ENCODE peak calls at places on chromosomes 16 and 17, in eight cellular contexts. A is left ventricle myocardium inferior, R is osteocyte, Q is GM23338, N is SK-N-SH, L is OCI-LY7, Z is GM06990, I is lower leg skin. P is an unnamed sample.

GRCh38 chr17:20989481-20989880 is 53.3 kb downstream of the USP22 start:
- DNase-seq in L (no peak), A (no peak), Q (no peak), N (no peak), R (no peak), I (no peak), Z (no peak), P (no peak)

GRCh38 chr17:72878975-72879660 is 213.4 kb downstream of the SLC39A11 start:
- DNase-seq in R (no peak), A (no peak), N (no peak), I (no peak), L (no peak), Z (no peak), Q (no peak), P (no peak)

GRCh38 chr17:63445065-63445464 is 1.0 kb downstream of the CYB561 start:
- DNase-seq in I (no peak), A (no peak), Q (no peak), Z (no peak), L (no peak), R (no peak), N (peak), P (no peak)

GRCh38 chr17:8922451-8922850 is 43.1 kb downstream of the PIK3R5 start:
- DNase-seq in Q (no peak), A (no peak), R (no peak), N (no peak), I (no peak), Z (no peak), L (no peak), P (peak)

GRCh38 chr16:22348296-22348695 is 26.1 kb downstream of the CDR2 start:
- DNase-seq in N (no peak), Z (no peak), A (no peak), R (no peak), L (no peak), I (no peak), Q (no peak), P (no peak)

GRCh38 chr17:64218066-64218465 is 45.0 kb downstream of the TEX2 start:
- DNase-seq in A (no peak), R (no peak), N (no peak), Z (peak), L (peak), Q (no peak), I (no peak), P (no peak)

GRCh38 chr17:5866978-5867377 is 203.2 kb upstream of the WSCD1 start:
- DNase-seq in Z (no peak), R (peak), I (no peak), N (no peak), A (no peak), L (no peak), Q (no peak), P (no peak)

GRCh38 chr16:31700200-31700529 is 172.5 kb downstream of the AHSP start:
- DNase-seq in N (peak), Q (no peak), Z (no peak), I (no peak), A (no peak), L (no peak), R (peak), P (no peak)

GRCh38 chr16:11409398-11409797 is 64.1 kb downstream of the RMI2 start:
- DNase-seq in R (no peak), N (no peak), A (no peak), Z (no peak), I (no peak), Q (no peak), L (no peak), P (no peak)

GRCh38 chr16:77775911-77776909 is 12.2 kb upstream of the VAT1L start:
- DNase-seq in I (no peak), A (no peak), Q (no peak), N (no peak), R (no peak), L (no peak), Z (no peak), P (no peak)

GRCh38 chr17:62790554-62790953 is 17.6 kb downstream of the MARCHF10 start:
- DNase-seq in I (no peak), Q (no peak), R (no peak), A (no peak), L (no peak), Z (no peak), N (no peak), P (no peak)

GRCh38 chr17:36601303-36602029 is at the start of gene MRM1:
- DNase-seq in Z (peak), R (peak), A (peak), L (peak), N (peak), Q (peak), I (peak), P (peak)

GRCh38 chr17:17710728-17711541 is 29.7 kb downstream of the RAI1 start:
- DNase-seq in R (no peak), A (no peak), Q (peak), L (no peak), Z (no peak), N (peak), I (no peak), P (no peak)

GRCh38 chr16:50593410-50594139 is 45.4 kb downstream of the NKD1 start:
- DNase-seq in R (no peak), L (no peak), A (no peak), I (no peak), Z (no peak), N (peak), Q (peak), P (no peak)

GRCh38 chr16:17977260-17977659 is 359.3 kb downstream of the NPIPA8 start:
- DNase-seq in A (no peak), I (no peak), L (no peak), Q (no peak), Z (no peak), N (no peak), R (no peak), P (no peak)

GRCh38 chr16:57147381-57148191 is 38.3 kb downstream of the PSME3IP1 start:
- DNase-seq in R (no peak), Q (peak), Z (no peak), L (peak), N (peak), A (no peak), I (no peak), P (no peak)

GRCh38 chr16:87924937-87925670 is 11.2 kb downstream of the CA5A start:
- DNase-seq in A (peak), I (no peak), Q (no peak), R (no peak), L (no peak), N (no peak), Z (no peak), P (no peak)
- TF ChIP-seq CTCF in A (no peak), I (no peak), Q (no peak), R (no peak), L (no peak), N (no peak), Z (no peak), P (no peak)

GRCh38 chr16:84571506-84571905 is 46.4 kb downstream of the COTL1 start:
- DNase-seq in A (no peak), Q (no peak), I (no peak), L (no peak), N (no peak), R (no peak), Z (no peak), P (no peak)
- TF ChIP-seq CTCF in A (no peak), Q (no peak), I (no peak), L (no peak), N (no peak), R (no peak), Z (no peak), P (no peak)

GRCh38 chr16:72963921-72964320 is 84.0 kb downstream of the ZFHX3 start:
- DNase-seq in L (no peak), Q (no peak), Z (no peak), N (peak), A (no peak), I (no peak), R (no peak), P (no peak)
- TF ChIP-seq CTCF in L (no peak), Q (no peak), Z (no peak), N (no peak), A (no peak), I (no peak), R (no peak), P (no peak)

DNA sequence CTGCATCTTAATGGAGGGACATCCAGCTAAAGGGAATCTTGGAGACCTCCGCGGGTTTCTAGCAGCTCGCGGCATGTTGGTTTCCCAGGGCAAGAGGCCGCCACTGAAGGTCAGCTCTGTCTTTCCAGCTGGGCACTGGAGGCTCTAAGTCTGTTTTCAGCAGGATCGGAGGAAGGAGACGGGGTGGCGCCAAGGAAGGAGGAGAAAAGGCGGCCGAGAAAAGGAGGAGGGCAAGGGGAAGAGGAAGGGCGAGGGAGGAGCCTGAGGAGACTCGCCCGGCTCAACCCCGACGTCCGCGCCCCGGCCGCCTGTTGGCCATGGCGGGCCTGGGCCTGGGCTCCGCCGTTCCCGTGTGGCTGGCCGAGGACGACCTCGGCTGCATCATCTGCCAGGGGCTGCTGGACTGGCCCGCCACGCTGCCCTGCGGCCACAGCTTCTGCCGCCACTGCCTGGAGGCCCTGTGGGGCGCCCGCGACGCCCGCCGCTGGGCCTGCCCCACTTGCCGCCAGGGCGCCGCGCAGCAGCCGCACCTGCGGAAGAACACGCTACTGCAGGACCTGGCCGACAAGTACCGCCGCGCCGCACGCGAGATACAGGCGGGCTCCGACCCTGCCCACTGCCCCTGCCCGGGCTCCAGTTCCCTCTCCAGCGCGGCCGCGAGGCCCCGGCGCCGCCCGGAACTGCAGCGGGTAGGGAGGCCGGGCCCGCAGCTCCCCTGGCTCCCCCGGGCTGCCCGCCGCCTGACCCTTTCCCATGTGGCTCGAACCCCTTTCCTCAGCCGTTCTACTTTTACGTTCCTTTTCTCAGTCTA is at the start of gene RNF135:
- DNase-seq in I (peak), Z (peak), R (peak), N (no peak), A (peak), L (no peak), Q (peak), P (peak)
- TF ChIP-seq CTCF in I (no peak), Z (no peak), R (peak), N (no peak), A (peak), L (no peak), Q (no peak), P (peak)

DNA sequence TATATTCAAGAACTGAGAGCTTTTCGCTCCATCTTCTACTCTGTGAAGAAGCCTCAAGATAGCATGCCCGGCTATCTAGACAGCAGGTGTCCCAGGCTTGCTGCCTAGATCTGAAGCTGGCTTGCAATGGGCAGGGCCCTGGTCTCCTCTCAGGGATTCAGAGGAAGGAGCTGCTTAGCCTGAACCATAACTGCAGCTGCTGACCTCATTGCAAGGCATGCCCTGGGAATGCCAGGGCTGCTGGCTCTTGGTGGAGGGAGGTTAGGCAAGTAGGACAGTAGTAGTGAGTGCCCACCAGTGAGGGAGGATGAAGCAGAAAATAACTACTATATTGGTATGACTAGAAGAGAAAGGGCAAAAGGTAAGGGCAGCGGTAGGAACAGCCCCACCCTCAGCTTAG is 21.3 kb upstream of the SLC35B1 start:
- DNase-seq in Z (no peak), R (no peak), N (no peak), Q (no peak), I (no peak), L (no peak), A (no peak), P (no peak)
- TF ChIP-seq CTCF in Z (no peak), R (no peak), N (no peak), Q (no peak), I (no peak), L (no peak), A (no peak), P (no peak)

DNA sequence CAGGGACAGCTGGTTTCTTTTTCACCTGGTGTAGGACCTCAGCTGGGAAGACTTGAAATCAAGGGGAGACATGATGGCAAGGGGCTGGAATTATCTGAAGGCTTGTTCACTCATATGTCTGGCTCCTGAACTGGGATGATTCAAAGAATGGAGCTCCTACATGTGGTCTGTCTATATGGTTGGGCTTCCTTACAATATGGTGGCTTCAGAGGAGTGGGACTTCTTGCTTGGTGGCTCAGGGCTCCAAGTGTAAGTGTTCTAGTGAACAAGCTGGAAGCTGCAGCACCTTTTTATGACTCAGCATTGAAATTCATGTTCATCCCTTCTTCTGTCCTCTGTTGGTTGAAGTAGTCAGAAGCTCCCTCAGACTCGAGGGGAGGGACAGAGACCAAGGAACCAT is 127.9 kb downstream of the MSI2 start:
- DNase-seq in N (no peak), A (no peak), R (no peak), I (no peak), Q (no peak), Z (no peak), L (no peak), P (no peak)
- TF ChIP-seq CTCF in N (no peak), A (no peak), R (no peak), I (no peak), Q (no peak), Z (no peak), L (no peak), P (no peak)

DNA sequence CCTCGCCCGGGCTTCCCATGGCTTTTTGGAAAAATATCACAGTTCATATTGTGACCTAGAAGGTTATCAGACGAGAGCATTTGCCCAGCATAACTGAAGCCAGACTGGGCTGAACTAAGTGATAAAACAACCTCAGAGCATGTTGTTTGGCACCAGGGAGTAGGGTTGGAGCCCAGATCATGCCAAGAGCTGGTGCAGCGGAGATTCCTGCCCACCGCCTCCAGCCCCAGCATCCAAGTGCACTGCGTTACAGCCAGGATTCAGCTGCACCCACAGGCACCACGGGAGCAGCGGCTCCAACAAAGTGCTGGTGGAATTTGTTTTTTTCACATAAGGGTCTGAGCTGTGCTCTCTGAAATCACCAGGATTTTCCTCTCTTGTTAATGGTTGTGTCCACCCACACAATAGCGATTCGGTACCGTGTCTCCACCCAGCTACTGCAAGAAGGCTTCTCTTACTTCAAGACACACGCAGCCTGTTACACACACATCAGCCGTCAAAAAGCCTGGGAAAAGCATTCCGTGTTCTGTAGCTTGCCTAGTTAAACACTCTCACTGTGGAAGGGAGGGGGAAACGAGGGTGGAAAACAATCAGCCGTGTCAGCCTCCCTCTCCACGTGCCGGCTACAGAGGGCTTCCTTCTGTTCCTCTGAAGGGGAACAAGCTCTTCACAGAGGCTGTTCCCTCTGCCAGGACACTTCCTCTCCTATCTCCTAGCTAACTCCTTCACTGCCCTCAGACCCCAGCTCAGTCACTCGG is 273.7 kb downstream of the C16orf95 start:
- DNase-seq in Q (no peak), Z (no peak), A (no peak), L (no peak), N (no peak), R (no peak), I (no peak), P (no peak)
- TF ChIP-seq CTCF in Q (no peak), Z (no peak), A (no peak), L (no peak), N (no peak), R (no peak), I (no peak), P (no peak)

GRCh38 chr16:68752602-68753001 is 15.5 kb downstream of the CDH1 start:
- DNase-seq in R (no peak), Q (no peak), N (no peak), I (no peak), A (no peak), L (no peak), Z (peak), P (no peak)

GRCh38 chr16:68750243-68750642 is 13.2 kb downstream of the CDH1 start:
- DNase-seq in N (no peak), Q (no peak), I (no peak), R (no peak), A (no peak), L (no peak), Z (no peak), P (no peak)

GRCh38 chr16:68746951-68747350 is 9.9 kb downstream of the CDH1 start:
- DNase-seq in Z (no peak), Q (no peak), R (no peak), L (no peak), N (no peak), I (no peak), A (no peak), P (no peak)

GRCh38 chr16:68751160-68751559 is 14.1 kb downstream of the CDH1 start:
- DNase-seq in L (no peak), N (no peak), Q (no peak), R (no peak), I (no peak), Z (no peak), A (no peak), P (no peak)

DNA sequence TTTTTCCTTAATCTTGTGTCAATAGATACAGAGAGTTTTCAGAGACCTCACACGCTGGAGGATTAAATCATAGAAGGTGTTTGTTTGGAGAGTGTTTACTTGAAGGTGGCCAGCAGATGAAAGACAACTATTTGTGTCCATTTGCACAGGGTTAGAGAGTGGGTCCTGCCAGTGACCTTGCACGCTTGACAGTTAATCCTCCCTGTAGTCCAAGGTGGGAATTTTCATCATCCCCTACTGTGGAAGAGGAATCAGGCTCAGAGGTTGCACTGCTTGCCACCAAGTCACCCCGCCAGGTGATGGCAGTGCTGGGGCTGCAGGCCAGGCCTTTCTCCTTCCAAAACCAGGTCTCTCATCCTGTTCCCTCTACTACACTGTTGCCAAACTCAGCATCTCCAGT is 12.3 kb downstream of the CDH1 start:
- DNase-seq in Q (peak), Z (no peak), A (no peak), L (no peak), I (no peak), N (no peak), R (no peak), P (no peak)
- TF ChIP-seq CTCF in Q (peak), Z (peak), A (no peak), L (peak), I (no peak), N (no peak), R (no peak), P (no peak)

GRCh38 chr16:53357955-53358354 is 76.3 kb upstream of the RBL2 start:
- DNase-seq in L (no peak), A (no peak), R (no peak), N (no peak), Z (no peak), I (no peak), Q (no peak), P (no peak)

GRCh38 chr16:53358884-53359283 is 75.4 kb upstream of the RBL2 start:
- DNase-seq in L (peak), Z (peak), A (no peak), R (no peak), N (no peak), Q (no peak), I (no peak), P (no peak)

GRCh38 chr16:53357208-53357586 is 77.1 kb upstream of the RBL2 start:
- DNase-seq in Z (no peak), N (no peak), L (no peak), R (no peak), A (no peak), Q (no peak), I (no peak), P (no peak)

GRCh38 chr16:53355064-53355463 is 79.2 kb upstream of the RBL2 start:
- DNase-seq in A (no peak), N (no peak), I (no peak), L (no peak), Z (no peak), Q (no peak), R (no peak), P (no peak)

GRCh38 chr16:53356478-53357207 is 77.6 kb upstream of the RBL2 start:
- DNase-seq in I (no peak), N (no peak), Z (no peak), A (no peak), R (no peak), Q (peak), L (peak), P (no peak)
- TF ChIP-seq CTCF in I (no peak), N (no peak), Z (no peak), A (no peak), R (no peak), Q (peak), L (peak), P (no peak)

GRCh38 chr16:85485379-85485778 is 127.7 kb upstream of the GSE1 start:
- DNase-seq in A (no peak), R (no peak), N (no peak), Q (no peak), Z (no peak), I (no peak), L (no peak), P (no peak)
- TF ChIP-seq CTCF in A (no peak), R (no peak), N (no peak), Q (no peak), Z (no peak), I (no peak), L (no peak), P (no peak)

P was measured in CD14-positive monocyte.